ENCODE peak calls at places on chromosomes 3 and 15, in eight cellular contexts. E is progenitor cell of endocrine pancreas; J is OCI-LY7; K is CD8-positive, alpha-beta T cell; H is cardiac muscle cell; L is neural progenitor cell; G is thoracic aorta; B is SK-N-SH. W is an unnamed sample.
A peak's percentile ranks its signal among the peaks of the same experiment; 100 is the strongest.

GRCh38 chr15:38624248-38625214 is 59.9 kb upstream of the RASGRP1 start:
- DNase-seq in G (no peak), H (no peak), J (no peak), K (no peak), B (no peak), L (no peak), E (no peak), W (no peak)

GRCh38 chr3:133996251-133996661 is 33.5 kb downstream of the SLCO2A1 start:
- DNase-seq in K (no peak), E (no peak), B (no peak), G (no peak), H (peak; percentile 27), J (no peak), L (peak; percentile 50), W (peak; percentile 33)

GRCh38 chr3:51962854-51963530 is 4.3 kb downstream of the PCBP4 start:
- DNase-seq in B (no peak), G (no peak), E (no peak), H (peak; percentile 22), K (no peak), L (no peak), J (no peak), W (no peak)

GRCh38 chr3:184439096-184439495 is 59.2 kb downstream of the CHRD start:
- DNase-seq in H (no peak), G (no peak), L (no peak), K (no peak), J (no peak), B (no peak), E (no peak), W (no peak)

GRCh38 chr3:155363690-155364070 is 70.2 kb upstream of the STRIT1 start:
- DNase-seq in L (peak; percentile 42), J (no peak), E (no peak), G (no peak), H (no peak), B (no peak), K (no peak), W (no peak)

GRCh38 chr3:82506204-82506603 is 744.8 kb upstream of the GBE1 start:
- DNase-seq in L (no peak), J (no peak), G (no peak), B (no peak), K (no peak), H (no peak), E (no peak), W (no peak)

GRCh38 chr3:114939920-114940319 is 207.2 kb downstream of the ZBTB20 start:
- DNase-seq in G (no peak), J (no peak), H (no peak), E (no peak), B (no peak), L (no peak), K (no peak), W (no peak)

GRCh38 chr3:193962986-193963683 is 172.8 kb upstream of the HES1 start:
- DNase-seq in B (no peak), K (no peak), G (no peak), L (no peak), H (no peak), J (no peak), E (no peak), W (no peak)

GRCh38 chr3:39109086-39109485 is 1.6 kb downstream of the TTC21A start:
- DNase-seq in H (no peak), K (no peak), E (no peak), B (no peak), J (no peak), L (no peak), G (no peak), W (no peak)

GRCh38 chr3:106827515-106828213 is 549.6 kb upstream of the CCDC54 start:
- DNase-seq in B (no peak), K (no peak), H (no peak), L (no peak), J (no peak), E (no peak), G (no peak), W (no peak)

GRCh38 chr3:118269537-118270125 is 765.0 kb downstream of the IGSF11 start:
- DNase-seq in L (no peak), K (no peak), E (no peak), G (no peak), B (no peak), J (no peak), H (no peak), W (no peak)

GRCh38 chr3:39135170-39135805 is 18.1 kb downstream of the CSRNP1 start:
- DNase-seq in G (no peak), B (no peak), H (no peak), J (no peak), K (no peak), E (no peak), L (no peak), W (no peak)

GRCh38 chr3:130892759-130893239 is 1.1 kb upstream of the ATP2C1 start:
- DNase-seq in J (peak; percentile 86), B (peak; percentile 70), G (peak; percentile 46), E (peak; percentile 21), K (peak; percentile 61), H (peak; percentile 87), L (peak; percentile 84), W (peak; percentile 47)

GRCh38 chr3:177905895-177906511 is 630.2 kb upstream of the KCNMB2 start:
- DNase-seq in K (no peak), J (no peak), L (peak; percentile 21), E (no peak), H (no peak), B (no peak), G (no peak), W (no peak)

GRCh38 chr3:123818324-123818920 is 65.7 kb downstream of the MYLK start:
- DNase-seq in G (no peak), L (no peak), B (no peak), H (no peak), E (no peak), K (no peak), J (no peak), W (no peak)

GRCh38 chr3:116607205-116607604 is 102.4 kb upstream of the TUSC7 start:
- DNase-seq in L (peak; percentile 38), K (no peak), G (no peak), E (no peak), J (no peak), H (no peak), B (no peak), W (no peak)

GRCh38 chr15:66603301-66604179 is 37.7 kb upstream of the LCTL start:
- DNase-seq in G (peak; percentile 10), J (peak; percentile 83), H (peak; percentile 89), L (peak; percentile 91), B (peak; percentile 86), E (peak; percentile 61), K (peak; percentile 64), W (peak; percentile 86)

GRCh38 chr15:85424154-85424553 is 43.8 kb downstream of the AKAP13 start:
- DNase-seq in E (no peak), J (no peak), B (no peak), L (no peak), G (no peak), H (no peak), K (no peak), W (no peak)

GRCh38 chr3:185939721-185940120 is 1.9 kb upstream of the TRA2B start:
- DNase-seq in B (no peak), J (no peak), K (no peak), G (no peak), E (no peak), H (no peak), L (no peak), W (no peak)

GRCh38 chr15:27017168-27017809 is 46.3 kb downstream of the GABRG3 start:
- DNase-seq in L (peak; percentile 84), K (no peak), G (no peak), H (peak; percentile 74), E (peak; percentile 64), B (peak; percentile 87), J (peak; percentile 62), W (peak; percentile 85)

GRCh38 chr3:45084820-45085816 is 59.0 kb downstream of the CLEC3B start:
- DNase-seq in H (no peak), G (no peak), B (no peak), E (no peak), K (no peak), J (no peak), L (no peak), W (no peak)

GRCh38 chr3:128621931-128622330 is 28.7 kb downstream of the RPN1 start:
- DNase-seq in J (no peak), L (no peak), G (no peak), B (no peak), K (no peak), H (no peak), E (no peak), W (no peak)

GRCh38 chr15:23857028-23857641 is 170.0 kb upstream of the NDN start:
- DNase-seq in B (peak; percentile 30), G (no peak), J (no peak), E (peak; percentile 27), L (peak; percentile 78), H (peak; percentile 71), K (no peak), W (peak; percentile 67)
- TF ChIP-seq CTCF in B (peak; percentile 76), G (no peak), J (peak; percentile 67), E (peak; percentile 61), L (peak; percentile 74), H (peak; percentile 32), K (no peak), W (peak; percentile 37)

DNA sequence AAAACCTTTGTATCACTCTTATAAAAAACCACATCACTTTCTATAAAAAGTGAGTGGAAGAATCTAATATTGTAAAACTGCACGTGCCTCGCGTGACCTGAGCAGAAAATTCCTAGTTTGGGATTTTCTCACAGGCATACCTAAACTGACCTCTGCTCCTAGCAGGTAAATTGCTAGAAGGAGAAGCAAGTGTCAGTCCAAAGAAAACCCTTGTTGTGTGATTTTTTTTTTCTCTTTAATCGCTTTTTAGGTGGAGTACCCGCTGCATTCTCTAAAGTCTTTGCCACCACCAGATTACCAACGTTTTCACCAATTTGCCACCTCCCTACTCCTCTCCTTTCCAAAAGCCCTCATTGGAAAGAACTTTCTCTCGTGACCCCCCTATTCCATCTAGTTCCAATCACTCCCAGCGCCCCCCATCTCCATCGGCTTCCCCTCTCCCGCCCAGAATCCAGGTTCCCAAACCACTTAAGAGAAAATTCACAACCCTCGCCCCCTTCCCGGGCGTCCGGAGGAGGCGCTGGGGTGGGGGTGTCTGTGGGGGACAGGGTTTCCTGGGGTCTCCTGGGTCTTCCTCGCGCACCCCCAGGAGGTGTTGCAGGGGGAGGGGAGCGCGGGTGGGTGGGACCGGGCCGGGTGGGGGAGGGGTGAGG is 401 bp upstream of the UBE2E1 start:
- DNase-seq in B (no peak), L (no peak), H (no peak), G (no peak), E (no peak), K (no peak), J (peak; percentile 26), W (no peak)
- TF ChIP-seq CTCF in B (no peak), L (no peak), H (no peak), G (no peak), E (no peak), K (no peak), J (no peak), W (no peak)

GRCh38 chr3:32239638-32240550 is 1.4 kb downstream of the CMTM8 start:
- DNase-seq in K (peak; percentile 41), H (peak; percentile 57), L (peak; percentile 52), E (peak; percentile 29), B (peak; percentile 62), J (peak; percentile 67), G (no peak), W (peak; percentile 16)
- TF ChIP-seq CTCF in K (peak; percentile 50), H (peak; percentile 48), L (peak; percentile 52), E (peak; percentile 73), B (peak; percentile 57), J (peak; percentile 80), G (no peak), W (peak; percentile 43)

DNA sequence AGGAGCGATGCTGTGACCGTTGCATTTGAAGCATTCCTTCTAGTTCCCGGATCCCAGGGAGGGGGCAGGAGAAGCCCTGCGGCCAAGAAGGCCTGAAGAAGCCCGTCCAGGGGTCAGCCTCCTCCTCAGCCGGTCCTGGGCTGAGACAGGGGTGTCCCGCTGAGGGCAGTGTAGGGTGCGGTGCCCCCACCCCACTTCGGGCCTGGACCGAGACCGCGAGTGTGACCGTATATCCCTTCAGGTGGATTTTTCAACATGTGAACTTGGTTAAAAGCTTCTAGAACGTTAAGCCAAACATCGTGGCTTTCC is 2.8 kb downstream of the OCA2 start:
- DNase-seq in G (no peak), J (no peak), H (no peak), L (no peak), E (no peak), B (no peak), K (no peak), W (no peak)
- TF ChIP-seq CTCF in G (no peak), J (no peak), H (no peak), L (no peak), E (no peak), B (no peak), K (no peak), W (no peak)

W was measured in nephron progenitor cell.